ENCODE peak calls at places on chromosome 2, in seven cellular contexts. Q, V, G, M, A, W and J are unnamed samples.

GRCh38 chr2:148978736-148979135 is 59.8 kb upstream of the LYPD6B start:
- DNase-seq in W (no peak), G (no peak), Q (peak; percentile 24), A (no peak), V (no peak), M (no peak), J (no peak)

GRCh38 chr2:109321570-109321969 is 192.6 kb downstream of the SH3RF3 start:
- DNase-seq in A (no peak), W (no peak), M (no peak), G (no peak), V (no peak), Q (peak; percentile 85), J (no peak)

GRCh38 chr2:239257511-239257937 is 143.3 kb downstream of the HDAC4 start:
- DNase-seq in W (peak; percentile 44), A (peak; percentile 85), Q (peak; percentile 90), V (no peak), M (no peak), G (no peak), J (no peak)

GRCh38 chr2:210421916-210422315 is 54.6 kb downstream of the LANCL1 start:
- DNase-seq in Q (peak; percentile 4), W (no peak), G (no peak), A (peak; percentile 68), V (no peak), M (no peak), J (no peak)

GRCh38 chr2:127609031-127609751 is 36.8 kb upstream of the GPR17 start:
- DNase-seq in M (no peak), G (no peak), V (no peak), Q (no peak), A (no peak), W (no peak), J (no peak)

GRCh38 chr2:151575338-151575737 is 158.9 kb downstream of the NEB start:
- DNase-seq in V (no peak), W (no peak), Q (no peak), A (no peak), G (no peak), M (no peak), J (no peak)

GRCh38 chr2:218745559-218746469 is 35.2 kb downstream of the TTLL4 start:
- DNase-seq in Q (peak; percentile 31), M (no peak), G (no peak), W (peak; percentile 40), V (no peak), A (no peak), J (no peak)

GRCh38 chr2:152054593-152054992 is 44.3 kb downstream of the CACNB4 start:
- DNase-seq in W (no peak), V (peak; percentile 51), G (no peak), M (no peak), A (peak; percentile 7), Q (peak; percentile 58), J (no peak)

GRCh38 chr2:47065771-47066380 is 89.2 kb downstream of the STPG4 start:
- DNase-seq in A (peak; percentile 90), Q (peak; percentile 74), G (peak; percentile 49), M (no peak), W (no peak), V (peak; percentile 63), J (peak; percentile 91)

GRCh38 chr2:15557947-15558346 is 3.2 kb downstream of the NBAS start:
- DNase-seq in V (no peak), A (no peak), W (no peak), G (no peak), M (no peak), Q (no peak), J (no peak)

GRCh38 chr2:235070063-235070706 is 118.4 kb downstream of the SH3BP4 start:
- DNase-seq in V (no peak), M (no peak), G (no peak), A (no peak), Q (no peak), W (no peak), J (no peak)

GRCh38 chr2:240567872-240568677 is at the start of gene RNPEPL1:
- DNase-seq in V (no peak), A (peak; percentile 48), Q (no peak), W (peak; percentile 60), M (no peak), G (peak; percentile 90), J (no peak)

GRCh38 chr2:84678214-84678613 is 161.9 kb downstream of the DNAH6 start:
- DNase-seq in A (no peak), V (no peak), W (no peak), Q (no peak), G (no peak), M (no peak), J (no peak)

GRCh38 chr2:9247786-9248185 is 41.2 kb downstream of the ASAP2 start:
- DNase-seq in M (no peak), W (no peak), V (no peak), G (peak; percentile 81), A (no peak), Q (peak; percentile 67), J (no peak)

GRCh38 chr2:29463181-29463900 is 348.1 kb downstream of the CLIP4 start:
- DNase-seq in M (no peak), V (peak; percentile 41), A (peak; percentile 30), W (no peak), G (no peak), Q (peak; percentile 65), J (no peak)

GRCh38 chr2:234682492-234683228 is 185.8 kb upstream of the ARL4C start:
- DNase-seq in G (no peak), W (no peak), Q (no peak), V (no peak), M (no peak), A (peak; percentile 50), J (no peak)

GRCh38 chr2:45888167-45888566 is 236.7 kb downstream of the PRKCE start:
- DNase-seq in W (no peak), Q (peak; percentile 84), G (no peak), A (no peak), M (no peak), V (no peak), J (no peak)

GRCh38 chr2:113976277-113976928 is 86.5 kb downstream of the ACTR3 start:
- DNase-seq in G (no peak), V (no peak), W (no peak), A (no peak), M (no peak), Q (no peak), J (no peak)

GRCh38 chr2:227877359-227878309 is 6.2 kb downstream of the DAW1 start:
- DNase-seq in G (no peak), A (no peak), M (no peak), Q (no peak), V (no peak), W (no peak), J (no peak)

GRCh38 chr2:118168606-118169005 is 80.3 kb downstream of the INSIG2 start:
- DNase-seq in V (no peak), M (no peak), W (no peak), G (no peak), A (no peak), Q (no peak), J (no peak)

GRCh38 chr2:188146888-188147287 is 144.8 kb upstream of the GULP1 start:
- DNase-seq in G (no peak), Q (no peak), V (no peak), W (no peak), M (no peak), A (no peak), J (no peak)

GRCh38 chr2:9385841-9386240 is 37.5 kb downstream of the ITGB1BP1 start:
- DNase-seq in W (no peak), M (no peak), A (no peak), G (no peak), Q (no peak), V (no peak), J (no peak)

GRCh38 chr2:232885264-232885961 is 15.3 kb downstream of the SNORC start:
- DNase-seq in M (no peak), A (no peak), V (no peak), W (no peak), Q (no peak), G (peak; percentile 16), J (no peak)

GRCh38 chr2:42101641-42102605 is 54.1 kb downstream of the PKDCC start:
- DNase-seq in V (no peak), A (peak; percentile 96), Q (peak; percentile 94), M (peak; percentile 77), W (peak; percentile 47), G (no peak), J (no peak)

GRCh38 chr2:109211324-109211723 is 82.3 kb downstream of the SH3RF3 start:
- DNase-seq in A (no peak), Q (no peak), M (no peak), W (no peak), V (no peak), G (no peak), J (no peak)

GRCh38 chr2:135820003-135820618 is 16.9 kb downstream of the LCT start:
- DNase-seq in W (no peak), M (peak; percentile 68), V (no peak), G (no peak), Q (no peak), A (peak; percentile 31), J (no peak)

GRCh38 chr2:177543007-177543760 is 150.6 kb downstream of the AGPS start:
- DNase-seq in W (no peak), V (peak; percentile 1), Q (peak; percentile 43), M (no peak), A (peak; percentile 71), G (no peak), J (no peak)

GRCh38 chr2:26978061-26978596 is 7.7 kb downstream of the MAPRE3 start:
- DNase-seq in Q (no peak), G (peak; percentile 65), M (no peak), A (no peak), W (no peak), V (no peak), J (no peak)

GRCh38 chr2:96145028-96145939 is at the start of gene DUSP2:
- DNase-seq in G (no peak), M (peak; percentile 82), V (peak; percentile 32), A (peak; percentile 50), Q (peak; percentile 40), W (no peak), J (no peak)

GRCh38 chr2:206176128-206176527 is 16.4 kb downstream of the EEF1B2 start:
- DNase-seq in A (no peak), M (no peak), W (no peak), V (no peak), Q (no peak), G (no peak), J (no peak)

GRCh38 chr2:217834744-217835513 is 167.9 kb downstream of the TNS1 start:
- DNase-seq in V (no peak), Q (no peak), A (peak; percentile 11), G (no peak), W (no peak), M (no peak), J (no peak)